ENCODE peak calls at places on chromosomes 7 and 10, in nine cellular contexts. K, G, C, O, S, U, Y, E and T are unnamed samples.

GRCh38 chr7:69341288-69341687 is 257.0 kb upstream of the AUTS2 start:
- DNase-seq in U (no peak), C (no peak), E (no peak), G (no peak), Y (no peak), O (no peak), S (no peak), K (no peak), T (no peak)

GRCh38 chr10:3226960-3227724 is 54.6 kb upstream of the PITRM1 start:
- DNase-seq in G (no peak), O (peak), E (peak), C (no peak), U (peak), S (no peak), K (peak), Y (no peak), T (no peak)

GRCh38 chr7:77747718-77748117 is 50.5 kb downstream of the TMEM60 start:
- DNase-seq in K (no peak), U (no peak), E (no peak), Y (no peak), O (no peak), S (no peak), G (no peak), C (no peak), T (no peak)

GRCh38 chr10:34809796-34810195 is 5.3 kb downstream of the PARD3 start:
- DNase-seq in G (no peak), S (no peak), Y (no peak), E (no peak), K (peak), O (no peak), C (no peak), U (no peak), T (no peak)

GRCh38 chr10:47326306-47326926 is 4.2 kb downstream of the GDF2 start:
- DNase-seq in U (no peak), E (no peak), K (no peak), Y (peak), O (no peak), G (no peak), C (no peak), S (no peak), T (no peak)

GRCh38 chr10:69360485-69361302 is 56.0 kb downstream of the TACR2 start:
- DNase-seq in S (peak), U (peak), E (no peak), G (peak), Y (peak), C (no peak), O (peak), K (peak), T (peak)

GRCh38 chr7:91824201-91824600 is 56.3 kb downstream of the MTERF1 start:
- DNase-seq in Y (no peak), K (no peak), E (no peak), C (no peak), O (no peak), G (no peak), S (no peak), U (no peak), T (no peak)

GRCh38 chr7:4683884-4684565 is 1.9 kb downstream of the FOXK1 start:
- DNase-seq in C (peak), Y (peak), K (peak), S (peak), O (peak), E (peak), G (peak), U (peak), T (no peak)

GRCh38 chr10:63707254-63707910 is 186.2 kb downstream of the REEP3 start:
- DNase-seq in C (peak), U (peak), G (no peak), E (no peak), K (peak), Y (no peak), O (peak), S (peak), T (peak)

GRCh38 chr10:62457598-62457997 is 83.4 kb downstream of the ZNF365 start:
- DNase-seq in Y (no peak), K (no peak), C (no peak), S (no peak), U (no peak), E (no peak), G (no peak), O (no peak), T (no peak)

GRCh38 chr7:141094336-141095070 is 20.6 kb downstream of the TMEM178B start:
- DNase-seq in G (no peak), C (no peak), U (no peak), O (no peak), E (no peak), S (no peak), Y (no peak), K (no peak), T (no peak)

GRCh38 chr10:44289125-44289524 is 95.8 kb downstream of the CXCL12 start:
- DNase-seq in O (no peak), Y (no peak), K (no peak), G (no peak), S (no peak), U (no peak), E (no peak), C (no peak), T (no peak)
- TF ChIP-seq CTCF in O (no peak), Y (no peak), K (no peak), G (no peak), S (no peak), U (no peak), E (no peak), C (no peak), T (no peak)

DNA sequence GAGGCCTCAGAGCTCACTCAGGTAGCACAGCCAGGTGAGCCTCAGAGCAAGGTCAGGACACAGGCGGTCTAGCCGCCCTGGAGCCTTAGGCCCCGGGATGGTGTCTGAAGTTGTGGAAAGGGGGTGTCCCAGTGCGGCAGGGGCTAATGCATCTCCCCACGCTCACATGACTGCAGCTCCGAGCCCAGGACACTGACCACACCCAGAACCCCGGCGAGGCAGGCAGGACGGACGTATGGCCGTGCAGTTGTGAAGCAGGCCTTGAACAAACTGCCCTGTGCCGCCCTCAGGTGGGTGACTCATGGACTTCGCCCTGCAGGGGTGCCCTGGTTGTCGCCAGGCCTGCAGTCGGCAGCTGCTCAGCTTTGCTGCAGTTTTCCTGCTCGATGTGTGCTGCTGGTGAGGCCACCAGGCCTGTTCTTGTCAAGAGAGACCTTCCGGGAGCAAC is 5.0 kb upstream of the PRKAR1B start:
- DNase-seq in G (peak), E (no peak), Y (peak), K (no peak), U (no peak), S (no peak), C (no peak), O (peak), T (no peak)
- TF ChIP-seq CTCF in G (peak), E (no peak), Y (peak), K (no peak), U (no peak), S (no peak), C (peak), O (peak), T (no peak)

GRCh38 chr10:89852872-89853271 is 151.5 kb downstream of the KIF20B start:
- DNase-seq in Y (no peak), G (no peak), C (no peak), E (no peak), S (no peak), O (no peak), U (no peak), K (no peak), T (no peak)
- TF ChIP-seq CTCF in Y (no peak), G (no peak), C (no peak), E (no peak), S (no peak), O (peak), U (no peak), K (no peak), T (peak)

DNA sequence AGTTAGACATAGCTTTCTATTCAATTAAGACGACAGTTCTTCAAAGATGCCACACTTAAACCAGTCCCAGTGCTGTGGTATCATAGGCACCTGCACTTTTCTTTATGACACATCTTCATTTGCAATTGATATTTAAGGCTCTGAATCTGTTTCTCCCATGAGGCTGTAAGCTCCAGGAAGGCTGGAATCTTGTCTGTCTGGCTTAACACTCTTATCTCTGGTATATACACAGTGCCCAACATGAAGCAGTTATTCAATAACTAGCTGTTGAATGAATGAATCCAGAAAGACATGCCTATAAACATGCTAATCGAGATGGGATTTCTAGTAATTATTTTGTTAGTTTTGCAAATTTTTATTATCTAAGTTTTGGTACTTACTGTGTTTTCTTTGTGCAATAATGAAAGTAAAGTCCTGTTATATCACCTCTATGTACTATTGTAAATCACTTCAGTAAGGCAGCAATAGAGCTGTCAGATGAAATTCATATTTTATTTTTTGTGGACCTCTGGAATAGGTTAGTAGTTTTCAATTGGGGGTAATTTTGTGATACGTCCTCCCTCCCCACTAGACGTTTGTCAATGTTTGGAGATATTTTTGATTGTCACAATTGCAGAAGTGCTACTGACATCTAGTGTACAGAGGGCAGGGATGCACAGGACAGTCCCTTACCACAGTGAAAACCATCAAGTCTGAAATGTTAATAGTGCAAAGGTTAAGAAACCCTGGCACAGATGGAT is 51.3 kb upstream of the STEAP4 start:
- DNase-seq in O (peak), G (no peak), K (no peak), U (peak), C (no peak), S (no peak), Y (no peak), E (no peak), T (no peak)
- TF ChIP-seq CTCF in O (peak), G (peak), K (no peak), U (peak), C (peak), S (no peak), Y (peak), E (no peak), T (no peak)

DNA sequence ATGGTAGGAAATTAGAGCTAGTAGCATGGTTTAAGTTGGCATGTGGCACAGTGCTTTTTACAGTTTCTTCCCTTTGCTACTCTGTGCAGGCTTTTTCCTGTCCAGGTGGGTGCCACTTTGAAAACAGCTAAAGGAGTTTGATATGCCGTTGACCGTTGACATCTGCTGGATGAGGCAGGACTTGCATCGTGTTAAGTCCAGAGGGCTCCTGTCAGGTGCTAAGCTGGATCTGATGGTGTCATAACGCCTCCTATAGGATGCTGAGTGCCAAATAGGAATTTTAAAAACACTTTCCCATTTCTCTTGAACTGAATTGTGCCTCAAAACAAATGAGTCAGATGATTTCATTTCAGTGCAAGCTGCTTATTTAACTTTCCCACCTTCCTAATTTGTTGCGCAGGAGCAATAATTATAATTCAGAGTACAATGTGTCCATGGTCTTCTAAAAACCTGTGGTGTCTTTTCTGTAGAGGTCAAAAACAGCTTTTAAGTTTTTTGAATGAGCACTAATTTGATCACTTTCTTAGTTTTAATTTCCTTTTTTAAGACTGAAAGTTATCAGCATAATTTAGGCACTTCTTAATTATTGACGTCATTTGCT is 178.3 kb downstream of the CDCA7L start:
- DNase-seq in O (peak), Y (no peak), E (peak), G (no peak), C (peak), U (peak), S (peak), K (peak), T (no peak)
- TF ChIP-seq CTCF in O (peak), Y (peak), E (peak), G (peak), C (peak), U (peak), S (no peak), K (peak), T (peak)

GRCh38 chr10:125193306-125193877 is 33.0 kb upstream of the CTBP2 start:
- DNase-seq in S (no peak), Y (no peak), K (no peak), O (no peak), G (no peak), U (no peak), E (no peak), C (no peak), T (no peak)
- TF ChIP-seq CTCF in S (no peak), Y (no peak), K (no peak), O (no peak), G (no peak), U (no peak), E (no peak), C (no peak), T (no peak)

DNA sequence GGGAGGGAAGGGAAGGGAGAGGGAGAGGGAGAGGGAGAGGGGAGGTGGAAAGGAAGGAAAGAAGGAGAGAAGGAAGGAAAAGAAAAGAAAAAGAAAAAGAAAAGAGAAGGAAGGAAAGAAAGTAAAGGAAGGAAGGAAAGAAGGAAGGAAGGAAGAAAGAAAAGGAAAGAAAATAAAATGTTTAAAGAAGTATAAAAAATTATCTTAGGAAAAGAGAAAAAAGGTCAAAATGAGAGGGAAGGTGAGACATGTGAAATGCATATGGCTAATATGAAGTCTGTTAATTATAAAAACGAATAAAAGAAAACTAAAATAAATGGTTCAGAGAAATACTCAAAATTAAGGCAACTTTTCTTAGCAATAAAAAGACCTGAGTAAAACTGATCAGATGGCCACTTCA is 46.1 kb upstream of the ANLN start:
- DNase-seq in G (no peak), E (no peak), Y (no peak), S (no peak), C (no peak), O (no peak), U (no peak), K (no peak), T (no peak)
- TF ChIP-seq CTCF in G (no peak), E (no peak), Y (no peak), S (no peak), C (no peak), O (no peak), U (no peak), K (no peak), T (no peak)

GRCh38 chr7:43583424-43584199 is 704 bp downstream of the STK17A start:
- DNase-seq in U (peak), S (peak), Y (peak), O (no peak), K (peak), E (peak), G (peak), C (no peak), T (no peak)
- TF ChIP-seq CTCF in U (peak), S (no peak), Y (peak), O (peak), K (no peak), E (no peak), G (peak), C (no peak), T (peak)

GRCh38 chr7:44555350-44555749 is 14.2 kb upstream of the NPC1L1 start:
- DNase-seq in U (no peak), E (no peak), O (no peak), S (no peak), C (no peak), G (no peak), K (no peak), Y (no peak), T (no peak)
- TF ChIP-seq CTCF in U (no peak), E (no peak), O (no peak), S (no peak), C (no peak), G (no peak), K (no peak), Y (no peak), T (no peak)

GRCh38 chr7:157405914-157406810 is 69.4 kb downstream of the DNAJB6 start:
- DNase-seq in E (no peak), C (no peak), S (no peak), O (no peak), Y (peak), G (no peak), U (no peak), K (no peak), T (no peak)
- TF ChIP-seq CTCF in E (no peak), C (no peak), S (no peak), O (peak), Y (no peak), G (no peak), U (peak), K (peak), T (no peak)